ENCODE peak calls at places on chromosomes 3 and 15, in six cellular contexts. One of them, this sample, is unnamed.
A peak's percentile ranks its signal among the peaks of the same experiment; 100 is the strongest.

GRCh38 chr3:154430014-154430413 is at the start of gene GPR149:
- DNase-seq in uterus: no peak
- DNase-seq in SJSA1: no peak
- DNase-seq in left lung: no peak
- DNase-seq in A549: peak; percentile 25
- DNase-seq in AG04450: no peak
- DNase-seq in this sample: no peak

GRCh38 chr3:197030379-197031314 is 1.0 kb upstream of the MELTF start:
- DNase-seq in left lung: no peak
- DNase-seq in uterus: no peak
- DNase-seq in AG04450: no peak
- DNase-seq in SJSA1: no peak
- DNase-seq in A549: no peak
- DNase-seq in this sample: no peak

GRCh38 chr3:69329897-69330296 is 56.0 kb downstream of the FRMD4B start:
- DNase-seq in left lung: no peak
- DNase-seq in AG04450: no peak
- DNase-seq in A549: no peak
- DNase-seq in SJSA1: no peak
- DNase-seq in uterus: no peak
- DNase-seq in this sample: no peak

GRCh38 chr3:178084938-178085816 is 451.1 kb upstream of the KCNMB2 start:
- DNase-seq in A549: peak; percentile 37
- DNase-seq in AG04450: peak; percentile 48
- DNase-seq in left lung: peak; percentile 67
- DNase-seq in uterus: peak; percentile 78
- DNase-seq in SJSA1: peak; percentile 61
- DNase-seq in this sample: peak; percentile 81

GRCh38 chr15:64430000-64430735 is 30.2 kb upstream of the ZNF609 start:
- DNase-seq in SJSA1: no peak
- DNase-seq in AG04450: peak; percentile 91
- DNase-seq in uterus: peak; percentile 71
- DNase-seq in A549: no peak
- DNase-seq in left lung: no peak
- DNase-seq in this sample: no peak

GRCh38 chr3:46542344-46542743 is 23.8 kb downstream of the LRRC2 start:
- DNase-seq in SJSA1: no peak
- DNase-seq in AG04450: no peak
- DNase-seq in uterus: no peak
- DNase-seq in left lung: no peak
- DNase-seq in A549: no peak
- DNase-seq in this sample: no peak

GRCh38 chr3:49120096-49120437 is 556 bp downstream of the USP19 start:
- DNase-seq in left lung: no peak
- DNase-seq in uterus: no peak
- DNase-seq in A549: no peak
- DNase-seq in SJSA1: no peak
- DNase-seq in AG04450: no peak
- DNase-seq in this sample: no peak

GRCh38 chr15:68389936-68390790 is 41.8 kb downstream of the ITGA11 start:
- DNase-seq in A549: no peak
- DNase-seq in SJSA1: peak; percentile 41
- DNase-seq in uterus: peak; percentile 23
- DNase-seq in AG04450: peak; percentile 16
- DNase-seq in left lung: no peak
- DNase-seq in this sample: no peak

GRCh38 chr3:55690746-55691540 is 203.8 kb upstream of the WNT5A start:
- DNase-seq in left lung: no peak
- DNase-seq in A549: no peak
- DNase-seq in AG04450: no peak
- DNase-seq in SJSA1: no peak
- DNase-seq in uterus: no peak
- DNase-seq in this sample: no peak

GRCh38 chr15:90286678-90287077 is 21.2 kb downstream of the NGRN start:
- DNase-seq in AG04450: no peak
- DNase-seq in uterus: no peak
- DNase-seq in left lung: no peak
- DNase-seq in SJSA1: no peak
- DNase-seq in A549: peak; percentile 67
- DNase-seq in this sample: no peak

GRCh38 chr3:115670911-115671310 is 47.6 kb downstream of the GAP43 start:
- DNase-seq in SJSA1: no peak
- DNase-seq in uterus: no peak
- DNase-seq in left lung: no peak
- DNase-seq in A549: no peak
- DNase-seq in AG04450: no peak
- DNase-seq in this sample: no peak

GRCh38 chr3:100268986-100269385 is 8.2 kb downstream of the TBC1D23 start:
- DNase-seq in SJSA1: no peak
- DNase-seq in AG04450: no peak
- DNase-seq in uterus: no peak
- DNase-seq in left lung: no peak
- DNase-seq in A549: no peak
- DNase-seq in this sample: no peak

GRCh38 chr3:190384241-190384863 is 3.6 kb upstream of the CLDN16 start:
- DNase-seq in AG04450: no peak
- DNase-seq in A549: peak; percentile 91
- DNase-seq in SJSA1: no peak
- DNase-seq in left lung: no peak
- DNase-seq in uterus: no peak
- DNase-seq in this sample: peak; percentile 78

GRCh38 chr15:57731543-57732103 is 25.1 kb downstream of the POLR2M start:
- DNase-seq in AG04450: no peak
- DNase-seq in uterus: no peak
- DNase-seq in A549: no peak
- DNase-seq in SJSA1: no peak
- DNase-seq in left lung: no peak
- DNase-seq in this sample: no peak

GRCh38 chr15:96336045-96336642 is 5.6 kb downstream of the NR2F2 start:
- DNase-seq in left lung: no peak
- DNase-seq in uterus: no peak
- DNase-seq in SJSA1: no peak
- DNase-seq in AG04450: no peak
- DNase-seq in A549: no peak
- DNase-seq in this sample: no peak

GRCh38 chr3:41961750-41962679 is at the start of gene ULK4:
- DNase-seq in AG04450: peak; percentile 100
- DNase-seq in uterus: peak; percentile 97
- DNase-seq in SJSA1: peak; percentile 97
- DNase-seq in A549: peak; percentile 99
- DNase-seq in left lung: peak; percentile 98
- DNase-seq in this sample: peak; percentile 96

GRCh38 chr3:142180761-142181362 is 31.5 kb upstream of the TFDP2 start:
- DNase-seq in uterus: peak; percentile 34
- DNase-seq in SJSA1: peak; percentile 47
- DNase-seq in A549: peak; percentile 38
- DNase-seq in left lung: no peak
- DNase-seq in AG04450: no peak
- DNase-seq in this sample: no peak

GRCh38 chr3:106367496-106367895 is 498.7 kb upstream of the CBLB start:
- DNase-seq in AG04450: no peak
- DNase-seq in SJSA1: no peak
- DNase-seq in uterus: no peak
- DNase-seq in A549: no peak
- DNase-seq in left lung: no peak
- DNase-seq in this sample: no peak

GRCh38 chr15:72911658-72912057 is 128.1 kb upstream of the ADPGK start:
- DNase-seq in uterus: no peak
- DNase-seq in AG04450: no peak
- DNase-seq in SJSA1: no peak
- DNase-seq in A549: no peak
- DNase-seq in left lung: no peak
- DNase-seq in this sample: no peak

GRCh38 chr15:71121442-71121841 is 6.2 kb downstream of the THSD4 start:
- DNase-seq in AG04450: no peak
- DNase-seq in uterus: no peak
- DNase-seq in SJSA1: no peak
- DNase-seq in left lung: no peak
- DNase-seq in A549: no peak
- DNase-seq in this sample: no peak

GRCh38 chr15:41042851-41043250 is 73.2 kb downstream of the INO80 start:
- DNase-seq in uterus: no peak
- DNase-seq in SJSA1: no peak
- DNase-seq in A549: no peak
- DNase-seq in AG04450: no peak
- DNase-seq in left lung: no peak
- DNase-seq in this sample: no peak

GRCh38 chr3:107710851-107711250 is 188.1 kb downstream of the BBX start:
- DNase-seq in uterus: no peak
- DNase-seq in A549: peak; percentile 12
- DNase-seq in AG04450: no peak
- DNase-seq in left lung: no peak
- DNase-seq in SJSA1: no peak
- DNase-seq in this sample: no peak

GRCh38 chr3:84946240-84946639 is 12.5 kb upstream of the CADM2 start:
- DNase-seq in uterus: no peak
- DNase-seq in left lung: no peak
- DNase-seq in SJSA1: no peak
- DNase-seq in A549: no peak
- DNase-seq in AG04450: no peak
- DNase-seq in this sample: no peak

GRCh38 chr3:187747506-187747905 is 2.2 kb upstream of the BCL6 start:
- DNase-seq in AG04450: no peak
- DNase-seq in left lung: no peak
- DNase-seq in uterus: no peak
- DNase-seq in A549: no peak
- DNase-seq in SJSA1: no peak
- DNase-seq in this sample: no peak

GRCh38 chr15:37099321-37100108 is 834 bp downstream of the MEIS2 start:
- DNase-seq in uterus: peak; percentile 68
- DNase-seq in AG04450: no peak
- DNase-seq in left lung: no peak
- DNase-seq in A549: peak; percentile 35
- DNase-seq in SJSA1: no peak
- DNase-seq in this sample: peak; percentile 37

GRCh38 chr15:92098869-92099268 is 245.4 kb downstream of the SLCO3A1 start:
- DNase-seq in A549: no peak
- DNase-seq in AG04450: no peak
- DNase-seq in SJSA1: no peak
- DNase-seq in left lung: no peak
- DNase-seq in uterus: no peak
- DNase-seq in this sample: no peak

GRCh38 chr15:29822100-29822684 is at the start of gene TJP1:
- DNase-seq in AG04450: peak; percentile 23
- DNase-seq in SJSA1: peak; percentile 85
- DNase-seq in A549: peak; percentile 84
- DNase-seq in left lung: peak; percentile 89
- DNase-seq in uterus: peak; percentile 73
- DNase-seq in this sample: peak; percentile 87

GRCh38 chr3:43892535-43892934 is 201.8 kb downstream of the ABHD5 start:
- DNase-seq in uterus: no peak
- DNase-seq in A549: no peak
- DNase-seq in SJSA1: no peak
- DNase-seq in left lung: no peak
- DNase-seq in AG04450: no peak
- DNase-seq in this sample: no peak
- H3K4me3 ChIP-seq in uterus: no peak overlapping the region
- H3K4me3 ChIP-seq in A549: no peak overlapping the region
- H3K4me3 ChIP-seq in SJSA1: no peak overlapping the region
- H3K4me3 ChIP-seq in left lung: no peak overlapping the region
- H3K4me3 ChIP-seq in AG04450: no peak overlapping the region
- H3K4me3 ChIP-seq in this sample: no peak overlapping the region

GRCh38 chr3:11197471-11197870 is 43.2 kb downstream of the HRH1 start:
- DNase-seq in left lung: no peak
- DNase-seq in SJSA1: no peak
- DNase-seq in A549: no peak
- DNase-seq in AG04450: no peak
- DNase-seq in uterus: no peak
- DNase-seq in this sample: no peak
- H3K9me3 ChIP-seq in left lung: no peaks in the 10 kb centered on the region
- H3K9me3 ChIP-seq in SJSA1: no peaks in the 10 kb centered on the region
- H3K9me3 ChIP-seq in A549: no peaks in the 10 kb centered on the region
- H3K9me3 ChIP-seq in AG04450: no peaks in the 10 kb centered on the region
- H3K9me3 ChIP-seq in uterus: no peaks in the 10 kb centered on the region
- H3K9me3 ChIP-seq in this sample: no peaks in the 10 kb centered on the region

DNA sequence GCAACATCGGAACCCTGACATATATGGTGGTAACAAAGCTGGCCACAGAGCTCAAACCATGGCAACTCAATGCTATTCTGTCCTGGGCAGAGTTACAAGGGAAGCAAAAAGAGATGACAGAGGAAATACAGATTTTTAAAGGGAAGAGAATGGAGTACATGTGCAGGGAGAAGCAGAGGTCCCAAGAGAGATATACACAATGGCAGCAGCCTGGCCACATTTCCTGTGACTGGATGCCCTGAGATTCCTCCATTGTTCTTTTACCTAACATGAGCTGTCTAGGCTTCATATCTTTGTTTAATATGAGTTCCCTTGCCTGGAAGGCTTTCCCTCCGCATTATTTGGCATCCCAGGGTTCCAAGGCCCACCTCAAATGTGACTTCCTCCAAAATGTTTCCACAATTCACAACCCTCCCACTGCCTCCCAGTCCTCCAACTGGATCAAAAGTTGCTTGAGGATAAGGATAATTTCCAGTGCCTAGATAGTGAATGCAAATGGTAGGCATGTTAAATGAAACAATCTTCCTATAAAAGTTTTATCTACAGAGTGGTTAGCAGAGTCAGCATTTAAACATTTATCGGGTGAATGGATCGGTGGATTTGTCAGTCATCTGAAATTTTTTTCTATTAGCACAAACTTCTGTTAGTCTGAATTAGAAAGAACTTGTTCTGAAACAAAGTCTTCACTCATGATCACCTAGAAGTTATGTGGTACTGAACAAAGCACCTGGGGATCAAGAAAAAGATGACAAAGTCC is 86.2 kb downstream of the DHX30 start:
- DNase-seq in left lung: no peak
- DNase-seq in uterus: no peak
- DNase-seq in AG04450: no peak
- DNase-seq in SJSA1: no peak
- DNase-seq in A549: no peak
- DNase-seq in this sample: no peak
- H3K4me3 ChIP-seq in left lung: no peak overlapping the region
- H3K4me3 ChIP-seq in uterus: no peak overlapping the region
- H3K4me3 ChIP-seq in AG04450: no peak overlapping the region
- H3K4me3 ChIP-seq in SJSA1: no peak overlapping the region
- H3K4me3 ChIP-seq in A549: no peak overlapping the region
- H3K4me3 ChIP-seq in this sample: no peak overlapping the region

GRCh38 chr3:32255345-32255744 is 16.9 kb downstream of the CMTM8 start:
- DNase-seq in uterus: no peak
- DNase-seq in SJSA1: no peak
- DNase-seq in left lung: no peak
- DNase-seq in AG04450: no peak
- DNase-seq in A549: no peak
- DNase-seq in this sample: no peak
- H3K9me3 ChIP-seq in uterus: peaks cover 3% of the 10 kb centered on the region
- H3K9me3 ChIP-seq in SJSA1: no peaks in the 10 kb centered on the region
- H3K9me3 ChIP-seq in left lung: peaks cover 5% of the 10 kb centered on the region
- H3K9me3 ChIP-seq in AG04450: no peaks in the 10 kb centered on the region
- H3K9me3 ChIP-seq in A549: peaks cover 17% of the 10 kb centered on the region
- H3K9me3 ChIP-seq in this sample: no peaks in the 10 kb centered on the region

GRCh38 chr3:30933478-30934207 is 39.2 kb upstream of the GADL1 start:
- DNase-seq in AG04450: no peak
- DNase-seq in SJSA1: no peak
- DNase-seq in A549: no peak
- DNase-seq in uterus: no peak
- DNase-seq in left lung: no peak
- DNase-seq in this sample: no peak
- H3K4me3 ChIP-seq in AG04450: no peak overlapping the region
- H3K4me3 ChIP-seq in SJSA1: no peak overlapping the region
- H3K4me3 ChIP-seq in A549: no peak overlapping the region
- H3K4me3 ChIP-seq in uterus: no peak overlapping the region
- H3K4me3 ChIP-seq in left lung: no peak overlapping the region
- H3K4me3 ChIP-seq in this sample: no peak overlapping the region